ENCODE peak calls at places on chromosomes 1 and 21, in ten cellular contexts. I is MCF 10A, S is HTR-8/SVneo, O is breast epithelium, K is heart left ventricle, H is fibroblast of pulmonary artery, L is fibroblast of lung, N is T-helper 2 cell, R is T-helper 1 cell, P is epithelial cell of prostate. G is an unnamed sample.

GRCh38 chr1:33501774-33502173 is 29.3 kb downstream of the ZSCAN20 start:
- DNase-seq in O (no peak), I (no peak), P (no peak), S (no peak), N (no peak), K (no peak), R (no peak), L (no peak), H (no peak), G (no peak)

GRCh38 chr1:147651466-147651865 is 18.9 kb downstream of the ACP6 start:
- DNase-seq in P (no peak), R (no peak), O (no peak), K (no peak), S (no peak), L (no peak), H (no peak), N (no peak), I (no peak), G (no peak)

GRCh38 chr1:27886353-27886679 is 14.0 kb downstream of the THEMIS2 start:
- DNase-seq in K (no peak), O (no peak), N (no peak), H (no peak), L (no peak), I (no peak), S (no peak), P (no peak), R (no peak), G (no peak)

GRCh38 chr1:45001011-45001481 is 10.1 kb downstream of the HECTD3 start:
- DNase-seq in L (no peak), P (no peak), R (no peak), H (no peak), S (no peak), I (no peak), O (peak; percentile 77), N (no peak), K (no peak), G (no peak)

GRCh38 chr21:38752051-38752505 is 53.7 kb upstream of the ETS2 start:
- DNase-seq in N (no peak), S (no peak), L (no peak), R (no peak), P (no peak), K (no peak), I (no peak), O (no peak), H (no peak), G (no peak)

GRCh38 chr1:76587213-76587612 is 280.1 kb upstream of the ST6GALNAC5 start:
- DNase-seq in S (no peak), O (no peak), P (no peak), I (no peak), N (no peak), L (no peak), K (no peak), H (no peak), R (no peak), G (no peak)

GRCh38 chr1:113040041-113040440 is 33.0 kb upstream of the LRIG2 start:
- DNase-seq in L (no peak), R (no peak), H (peak; percentile 14), I (no peak), N (no peak), S (no peak), P (no peak), K (no peak), O (no peak), G (no peak)

GRCh38 chr1:152112101-152112884 is 3.0 kb downstream of the TCHH start:
- DNase-seq in O (no peak), H (peak; percentile 18), N (no peak), K (no peak), S (no peak), L (peak; percentile 9), P (no peak), I (no peak), R (no peak), G (no peak)

GRCh38 chr21:43001316-43001715 is 27.0 kb downstream of the PKNOX1 start:
- DNase-seq in N (no peak), L (no peak), S (no peak), P (no peak), O (no peak), I (peak; percentile 34), H (no peak), K (no peak), R (no peak), G (no peak)

GRCh38 chr21:32256873-32257620 is 21.8 kb downstream of the MIS18A start:
- DNase-seq in N (no peak), S (peak; percentile 33), K (peak; percentile 75), O (no peak), I (peak; percentile 78), P (no peak), L (peak; percentile 94), R (no peak), H (peak; percentile 96), G (no peak)

GRCh38 chr1:162405800-162406199 is 6.1 kb downstream of the SH2D1B start:
- DNase-seq in I (no peak), S (no peak), N (no peak), H (no peak), P (no peak), L (no peak), O (no peak), R (no peak), K (no peak), G (no peak)

GRCh38 chr1:221263831-221264767 is 384.9 kb downstream of the HLX start:
- DNase-seq in O (no peak), R (no peak), P (no peak), H (peak; percentile 89), N (no peak), L (peak; percentile 92), K (no peak), I (peak; percentile 93), S (peak; percentile 40), G (peak; percentile 18)

GRCh38 chr1:16300436-16300835 is 51.8 kb downstream of the FBXO42 start:
- DNase-seq in S (no peak), P (peak; percentile 93), K (no peak), L (no peak), I (peak; percentile 80), O (no peak), H (no peak), N (no peak), R (no peak), G (no peak)

GRCh38 chr1:109379422-109379821 is 18.3 kb downstream of the SORT1 start:
- DNase-seq in S (no peak), P (no peak), O (no peak), K (no peak), I (no peak), L (peak; percentile 64), R (no peak), N (no peak), H (no peak), G (no peak)

GRCh38 chr1:172668097-172668496 is 9.2 kb downstream of the FASLG start:
- DNase-seq in O (no peak), R (no peak), S (no peak), I (no peak), N (no peak), L (no peak), H (no peak), P (no peak), K (no peak), G (no peak)